ENCODE peak calls at places on chromosome 18, in ten cellular contexts. M, U, O, L, F, X, D, I, B and C are unnamed samples. For H3K4me1, the result is how much of the 10 kb centered on the place peaks cover.

GRCh38 chr18:10057808-10058791 is 144.3 kb downstream of the VAPA start:
- ATAC-seq in M (no peak), U (peak), O (peak), L (peak), F (peak), X (no peak), D (peak), I (no peak), B (no peak), C (peak)

GRCh38 chr18:35508030-35508429 is 10.3 kb upstream of the INO80C start:
- ATAC-seq in M (no peak), U (no peak), O (no peak), L (peak), F (no peak), X (no peak), D (no peak), I (no peak), B (no peak), C (no peak)

GRCh38 chr18:52348209-52348608 is 8.2 kb downstream of the DCC start:
- ATAC-seq in M (no peak), U (no peak), O (no peak), L (no peak), F (no peak), X (no peak), D (no peak), I (no peak), B (no peak), C (no peak)

GRCh38 chr18:21315741-21316187 is 73.7 kb downstream of the GREB1L start:
- ATAC-seq in M (no peak), U (no peak), O (no peak), L (no peak), F (no peak), X (peak), D (no peak), I (peak), B (peak), C (peak)

GRCh38 chr18:6132751-6133368 is 237.5 kb upstream of the TMEM200C start:
- ATAC-seq in M (no peak), U (no peak), O (no peak), L (no peak), F (no peak), X (no peak), D (no peak), I (no peak), B (no peak), C (no peak)

GRCh38 chr18:7568426-7568825 is 1.3 kb downstream of the PTPRM start:
- ATAC-seq in M (no peak), U (peak), O (no peak), L (peak), F (no peak), X (peak), D (peak), I (peak), B (peak), C (no peak)

GRCh38 chr18:32271649-32272324 is 81.9 kb downstream of the MEP1B start:
- ATAC-seq in M (no peak), U (peak), O (peak), L (peak), F (peak), X (peak), D (peak), I (peak), B (peak), C (peak)

GRCh38 chr18:8462651-8463185 is 146.5 kb upstream of the RAB12 start:
- ATAC-seq in M (no peak), U (no peak), O (no peak), L (no peak), F (no peak), X (no peak), D (no peak), I (no peak), B (no peak), C (no peak)

GRCh38 chr18:59068672-59069071 is 71.0 kb upstream of the SEC11C start:
- ATAC-seq in M (no peak), U (no peak), O (no peak), L (no peak), F (no peak), X (no peak), D (no peak), I (no peak), B (no peak), C (no peak)

GRCh38 chr18:69588301-69588700 is 187.6 kb downstream of the DOK6 start:
- ATAC-seq in M (no peak), U (no peak), O (no peak), L (no peak), F (no peak), X (peak), D (peak), I (no peak), B (peak), C (no peak)

GRCh38 chr18:51813740-51814139 is 526.3 kb upstream of the DCC start:
- ATAC-seq in M (no peak), U (no peak), O (no peak), L (no peak), F (no peak), X (no peak), D (no peak), I (no peak), B (no peak), C (no peak)

GRCh38 chr18:23069481-23069880 is 65.8 kb upstream of the CABLES1 start:
- ATAC-seq in M (peak), U (no peak), O (peak), L (peak), F (peak), X (no peak), D (no peak), I (no peak), B (no peak), C (no peak)

GRCh38 chr18:24492445-24492844 is 32.0 kb downstream of the HRH4 start:
- ATAC-seq in M (no peak), U (no peak), O (no peak), L (no peak), F (no peak), X (no peak), D (no peak), I (no peak), B (no peak), C (no peak)

DNA sequence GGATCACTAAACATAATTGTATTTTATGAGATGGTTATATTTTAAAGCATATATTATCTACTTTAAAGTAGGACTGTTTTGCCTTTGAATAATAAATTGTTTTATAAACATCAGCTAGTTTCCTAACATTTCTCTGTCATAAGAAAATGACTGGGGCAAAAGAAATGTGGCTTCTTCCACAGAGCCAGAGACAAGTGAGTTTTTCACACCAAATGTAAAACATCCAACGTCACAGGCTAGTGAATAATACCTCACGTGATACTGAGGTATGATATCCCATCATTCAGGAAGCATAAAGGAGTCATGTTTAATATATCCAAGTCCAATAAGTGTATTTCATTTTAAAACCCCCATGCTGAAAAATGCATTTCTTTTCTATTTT is 5.9 kb downstream of the COLEC12 start:
- ATAC-seq in M (no peak), U (no peak), O (no peak), L (no peak), F (no peak), X (no peak), D (no peak), I (no peak), B (no peak), C (peak)
- H3K4me1 ChIP-seq in M (under half), U (under half), O (under half), L (under half), F (under half), X (under half), D (under half), I (under half), B (under half), C (under half)

DNA sequence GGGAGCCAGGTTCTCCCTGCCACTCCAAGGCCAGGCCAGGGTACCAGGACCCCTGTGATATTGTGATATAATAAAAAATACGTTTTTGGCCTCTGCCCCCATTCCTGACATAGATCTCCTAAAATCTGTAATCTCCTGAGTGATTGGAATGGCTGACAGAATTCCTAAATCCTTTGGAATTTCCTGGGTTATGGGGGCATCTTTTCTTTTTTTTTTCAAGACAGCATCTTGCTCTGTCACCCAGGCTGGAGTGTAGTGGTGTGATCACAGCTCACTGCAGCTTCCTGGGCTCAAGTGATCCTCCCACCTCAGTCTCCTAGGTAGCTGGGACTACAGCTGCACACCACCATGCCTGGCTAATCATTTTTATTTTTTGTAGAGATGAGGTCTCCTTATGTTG is 26.2 kb upstream of the TUBB6 start:
- ATAC-seq in M (no peak), U (no peak), O (no peak), L (no peak), F (no peak), X (no peak), D (no peak), I (no peak), B (no peak), C (no peak)
- H3K4me1 ChIP-seq in M (under half), U (under half), O (under half), L (under half), F (under half), X (under half), D (under half), I (under half), B (under half), C (half or more)

DNA sequence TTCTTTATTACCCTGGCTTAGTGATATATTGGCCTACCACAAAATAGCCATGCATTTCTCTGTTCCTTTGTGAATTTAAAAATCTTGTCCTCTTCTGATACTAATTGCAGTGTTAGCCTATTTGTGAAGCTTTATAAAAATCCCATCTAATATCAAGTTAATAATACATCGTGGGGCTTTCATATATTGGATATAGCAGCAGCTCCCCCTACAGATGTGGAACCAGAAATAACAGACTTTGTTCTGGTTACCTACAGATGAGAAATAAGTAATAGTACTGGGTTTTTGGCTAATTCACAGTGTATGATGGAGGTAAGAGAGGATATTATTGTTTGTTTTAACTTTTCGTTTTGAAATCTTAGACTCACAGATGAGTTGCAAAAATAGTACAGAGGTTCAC is 1661.7 kb upstream of the PIK3C3 start:
- ATAC-seq in M (no peak), U (no peak), O (no peak), L (no peak), F (no peak), X (no peak), D (no peak), I (no peak), B (no peak), C (no peak)
- H3K4me1 ChIP-seq in M (under half), U (under half), O (under half), L (under half), F (under half), X (under half), D (under half), I (under half), B (under half), C (under half)

DNA sequence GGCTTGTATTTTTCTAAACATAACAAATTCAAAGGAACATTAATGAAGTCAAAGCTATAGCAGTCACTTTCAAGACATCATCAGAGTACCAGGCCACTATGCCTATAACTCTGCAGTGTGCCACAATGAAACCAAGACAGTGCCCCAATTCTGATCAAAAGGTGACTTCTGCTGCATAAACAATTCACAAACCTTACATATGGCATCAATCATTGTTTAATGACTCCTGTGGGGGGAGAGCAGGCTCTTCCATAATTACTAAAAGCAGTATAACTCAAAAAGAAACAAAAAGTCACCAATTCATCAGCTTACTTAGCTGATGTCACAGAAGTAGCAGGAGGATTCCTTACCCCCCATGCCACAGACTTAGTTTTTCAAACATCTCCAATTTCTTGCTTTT is 15.5 kb downstream of the LPIN2 start:
- ATAC-seq in M (no peak), U (no peak), O (no peak), L (no peak), F (no peak), X (no peak), D (no peak), I (no peak), B (no peak), C (no peak)
- H3K4me1 ChIP-seq in M (under half), U (under half), O (under half), L (under half), F (under half), X (under half), D (under half), I (under half), B (under half), C (under half)